ENCODE peak calls at places on chromosome 16, in six cellular contexts. One of them, this sample, is unnamed.
A peak's percentile ranks its signal among the peaks of the same experiment; 100 is the strongest.

GRCh38 chr16:87853411-87854052 is 15.8 kb downstream of the SLC7A5 start:
- DNase-seq in amygdala: peak; percentile 39
- DNase-seq in posterior vena cava: peak; percentile 98
- DNase-seq in AG10803: peak; percentile 95
- DNase-seq in stimulated activated CD8-positive, alpha-beta memory T cell treated with anti-CD3 and anti-CD28 coated beads, Interleukin-4, amount 100 ng/mL, for 1 hour: peak; percentile 76
- DNase-seq in AG20443: peak; percentile 97
- DNase-seq in this sample: peak; percentile 96

GRCh38 chr16:1973461-1974156 is 1.8 kb downstream of the TBL3 start:
- DNase-seq in posterior vena cava: no peak
- DNase-seq in AG20443: no peak
- DNase-seq in stimulated activated CD8-positive, alpha-beta memory T cell treated with anti-CD3 and anti-CD28 coated beads, Interleukin-4, amount 100 ng/mL, for 1 hour: no peak
- DNase-seq in AG10803: no peak
- DNase-seq in amygdala: no peak
- DNase-seq in this sample: peak; percentile 85

GRCh38 chr16:68085259-68086071 is at the start of gene NFATC3:
- DNase-seq in amygdala: no peak
- DNase-seq in AG20443: peak; percentile 99
- DNase-seq in stimulated activated CD8-positive, alpha-beta memory T cell treated with anti-CD3 and anti-CD28 coated beads, Interleukin-4, amount 100 ng/mL, for 1 hour: peak; percentile 98
- DNase-seq in AG10803: peak; percentile 97
- DNase-seq in posterior vena cava: peak; percentile 100
- DNase-seq in this sample: peak; percentile 98

GRCh38 chr16:89096768-89097527 is 3.3 kb downstream of the ACSF3 start:
- DNase-seq in AG20443: no peak
- DNase-seq in stimulated activated CD8-positive, alpha-beta memory T cell treated with anti-CD3 and anti-CD28 coated beads, Interleukin-4, amount 100 ng/mL, for 1 hour: peak; percentile 35
- DNase-seq in posterior vena cava: no peak
- DNase-seq in AG10803: no peak
- DNase-seq in amygdala: no peak
- DNase-seq in this sample: no peak

GRCh38 chr16:8552487-8553221 is 37.7 kb downstream of the TMEM114 start:
- DNase-seq in stimulated activated CD8-positive, alpha-beta memory T cell treated with anti-CD3 and anti-CD28 coated beads, Interleukin-4, amount 100 ng/mL, for 1 hour: no peak
- DNase-seq in posterior vena cava: no peak
- DNase-seq in AG20443: no peak
- DNase-seq in AG10803: no peak
- DNase-seq in amygdala: no peak
- DNase-seq in this sample: no peak

GRCh38 chr16:85173981-85174751 is 61.9 kb upstream of the CIBAR2 start:
- DNase-seq in posterior vena cava: peak; percentile 82
- DNase-seq in AG10803: peak; percentile 91
- DNase-seq in AG20443: peak; percentile 90
- DNase-seq in stimulated activated CD8-positive, alpha-beta memory T cell treated with anti-CD3 and anti-CD28 coated beads, Interleukin-4, amount 100 ng/mL, for 1 hour: no peak
- DNase-seq in amygdala: no peak
- DNase-seq in this sample: no peak

GRCh38 chr16:9297437-9298113 is 206.1 kb downstream of the HAPSTR1 start:
- DNase-seq in AG20443: peak; percentile 22
- DNase-seq in posterior vena cava: no peak
- DNase-seq in stimulated activated CD8-positive, alpha-beta memory T cell treated with anti-CD3 and anti-CD28 coated beads, Interleukin-4, amount 100 ng/mL, for 1 hour: no peak
- DNase-seq in AG10803: no peak
- DNase-seq in amygdala: no peak
- DNase-seq in this sample: no peak

GRCh38 chr16:61374071-61374470 is 662.2 kb downstream of the CDH8 start:
- DNase-seq in posterior vena cava: no peak
- DNase-seq in AG20443: no peak
- DNase-seq in amygdala: no peak
- DNase-seq in AG10803: no peak
- DNase-seq in stimulated activated CD8-positive, alpha-beta memory T cell treated with anti-CD3 and anti-CD28 coated beads, Interleukin-4, amount 100 ng/mL, for 1 hour: no peak
- DNase-seq in this sample: no peak

GRCh38 chr16:69890891-69891282 is 60.2 kb upstream of the CLEC18A start:
- DNase-seq in AG20443: no peak
- DNase-seq in AG10803: no peak
- DNase-seq in amygdala: no peak
- DNase-seq in posterior vena cava: no peak
- DNase-seq in stimulated activated CD8-positive, alpha-beta memory T cell treated with anti-CD3 and anti-CD28 coated beads, Interleukin-4, amount 100 ng/mL, for 1 hour: no peak
- DNase-seq in this sample: no peak

GRCh38 chr16:15682105-15682570 is 32.1 kb downstream of the NDE1 start:
- DNase-seq in posterior vena cava: peak; percentile 82
- DNase-seq in amygdala: no peak
- DNase-seq in stimulated activated CD8-positive, alpha-beta memory T cell treated with anti-CD3 and anti-CD28 coated beads, Interleukin-4, amount 100 ng/mL, for 1 hour: peak; percentile 14
- DNase-seq in AG10803: peak; percentile 71
- DNase-seq in AG20443: peak; percentile 53
- DNase-seq in this sample: no peak

This sample was measured in chondrocyte.